ENCODE peak calls at places on chromosomes 6 and 20, in five cellular contexts. R, H, B, F and P are unnamed samples.

GRCh38 chr20:33209789-33210188 is 7.4 kb upstream of the BPIFA3 start:
- DNase-seq in R (peak; percentile 77), H (peak; percentile 28), B (peak; percentile 90), F (peak; percentile 34), P (peak; percentile 83)

GRCh38 chr6:87066449-87067288 is 28.2 kb downstream of the CGA start:
- DNase-seq in R (peak; percentile 60), H (no peak), B (peak; percentile 61), F (peak; percentile 68), P (no peak)

GRCh38 chr6:85986681-85987080 is 344.0 kb upstream of the SYNCRIP start:
- DNase-seq in R (no peak), H (no peak), B (peak; percentile 10), F (no peak), P (no peak)

GRCh38 chr20:49568491-49569151 is 684 bp upstream of the PTGIS start:
- DNase-seq in R (no peak), H (no peak), B (peak; percentile 97), F (no peak), P (peak; percentile 71)

GRCh38 chr20:15706719-15707118 is 866.5 kb downstream of the KIF16B start:
- DNase-seq in R (no peak), H (no peak), B (no peak), F (no peak), P (no peak)

GRCh38 chr20:3209023-3209945 is at the start of gene ITPA:
- DNase-seq in R (peak; percentile 92), H (peak; percentile 63), B (peak; percentile 68), F (peak; percentile 33), P (peak; percentile 86)

GRCh38 chr20:14235355-14235754 is 102.1 kb downstream of the FLRT3 start:
- DNase-seq in R (no peak), H (no peak), B (no peak), F (peak; percentile 62), P (no peak)

GRCh38 chr20:4027590-4028265 is 12.4 kb upstream of the RNF24 start:
- DNase-seq in R (no peak), H (no peak), B (no peak), F (no peak), P (no peak)

GRCh38 chr6:133584903-133585302 is 304.0 kb upstream of the TCF21 start:
- DNase-seq in R (no peak), H (no peak), B (no peak), F (no peak), P (no peak)

GRCh38 chr6:111096246-111096645 is 8.9 kb downstream of the SLC16A10 start:
- DNase-seq in R (no peak), H (peak; percentile 49), B (no peak), F (no peak), P (no peak)